ENCODE peak calls at places on chromosomes 11 and 22, in five cellular contexts. C is BJ; B is psoas muscle; Q is AG09319; O is CD8-positive, alpha-beta T cell. K is an unnamed sample.

GRCh38 chr11:80700386-80700785 is 1259.6 kb upstream of the TENM4 start:
- DNase-seq in C (no peak), B (no peak), Q (no peak), O (no peak), K (no peak)

GRCh38 chr11:119421351-119421750 is 1.6 kb downstream of the THY1 start:
- DNase-seq in C (no peak), B (no peak), Q (no peak), O (no peak), K (no peak)

GRCh38 chr11:95138448-95138847 is 48.8 kb downstream of the ENDOD1 start:
- DNase-seq in C (no peak), B (no peak), Q (no peak), O (no peak), K (no peak)

GRCh38 chr22:41940853-41941765 is 5.8 kb downstream of the CENPM start:
- DNase-seq in C (no peak), B (peak; percentile 91), Q (peak; percentile 86), O (peak; percentile 79), K (peak; percentile 85)

GRCh38 chr22:32203181-32204105 is 1.4 kb downstream of the RFPL2 start:
- DNase-seq in C (no peak), B (peak; percentile 38), Q (no peak), O (no peak), K (no peak)

GRCh38 chr11:62444271-62444833 is 25.5 kb downstream of the SCGB1A1 start:
- DNase-seq in C (no peak), B (peak; percentile 85), Q (no peak), O (no peak), K (peak; percentile 13)

GRCh38 chr11:117081908-117082307 is 16.3 kb downstream of the SIK3 start:
- DNase-seq in C (no peak), B (no peak), Q (no peak), O (no peak), K (no peak)

GRCh38 chr22:31296258-31296657 is 4.0 kb upstream of the PIK3IP1 start:
- DNase-seq in C (no peak), B (no peak), Q (no peak), O (no peak), K (no peak)

GRCh38 chr11:32118025-32118974 is 27.4 kb downstream of the RCN1 start:
- DNase-seq in C (no peak), B (no peak), Q (no peak), O (no peak), K (no peak)

GRCh38 chr11:134181707-134182106 is 42.1 kb downstream of the NCAPD3 start:
- DNase-seq in C (peak; percentile 51), B (no peak), Q (no peak), O (no peak), K (no peak)

GRCh38 chr22:17260950-17261349 is 41.7 kb upstream of the ADA2 start:
- DNase-seq in C (no peak), B (no peak), Q (no peak), O (no peak), K (no peak)

GRCh38 chr11:102010776-102011500 is 36.3 kb upstream of the CFAP300 start:
- DNase-seq in C (peak; percentile 45), B (peak; percentile 83), Q (peak; percentile 38), O (no peak), K (no peak)

GRCh38 chr22:32200752-32201151 is 4.1 kb downstream of the RFPL2 start:
- DNase-seq in C (no peak), B (no peak), Q (no peak), O (no peak), K (no peak)

GRCh38 chr11:94776351-94777321 is 8.5 kb downstream of the AMOTL1 start:
- DNase-seq in C (no peak), B (peak; percentile 66), Q (no peak), O (no peak), K (no peak)

GRCh38 chr22:37275134-37275533 is 7.2 kb upstream of the CYTH4 start:
- DNase-seq in C (no peak), B (no peak), Q (no peak), O (no peak), K (no peak)

GRCh38 chr22:44697423-44698179 is 4.4 kb upstream of the PRR5 start:
- DNase-seq in C (no peak), B (peak; percentile 87), Q (peak; percentile 41), O (peak; percentile 82), K (peak; percentile 65)

GRCh38 chr22:30947821-30948454 is 20.6 kb downstream of the MORC2 start:
- DNase-seq in C (no peak), B (no peak), Q (peak; percentile 31), O (no peak), K (no peak)

GRCh38 chr11:118000067-118000849 is 14.1 kb downstream of the IL10RA start:
- DNase-seq in C (no peak), B (no peak), Q (no peak), O (no peak), K (no peak)

GRCh38 chr11:120208777-120209176 is 2.1 kb upstream of the OAF start:
- DNase-seq in C (no peak), B (peak; percentile 72), Q (peak; percentile 27), O (no peak), K (no peak)

GRCh38 chr22:26529345-26529744 is 17.1 kb upstream of the TFIP11 start:
- DNase-seq in C (no peak), B (peak; percentile 76), Q (no peak), O (no peak), K (no peak)

GRCh38 chr11:75771646-75772410 is 3.2 kb downstream of the DGAT2 start:
- DNase-seq in C (peak; percentile 11), B (peak; percentile 44), Q (peak; percentile 65), O (no peak), K (no peak)

GRCh38 chr22:21994881-21995444 is 12.4 kb upstream of the TOP3B start:
- DNase-seq in C (no peak), B (no peak), Q (no peak), O (no peak), K (no peak)

GRCh38 chr11:112520293-112520692 is 259.6 kb upstream of the PLET1 start:
- DNase-seq in C (no peak), B (no peak), Q (no peak), O (no peak), K (no peak)

GRCh38 chr22:37696657-37697539 is at the start of gene TRIOBP:
- DNase-seq in C (peak; percentile 71), B (peak; percentile 97), Q (peak; percentile 79), O (peak; percentile 67), K (peak; percentile 89)

GRCh38 chr11:65482306-65482850 is 16.5 kb upstream of the MALAT1 start:
- DNase-seq in C (no peak), B (no peak), Q (no peak), O (no peak), K (no peak)

GRCh38 chr22:17013396-17014100 is 5.5 kb upstream of the GAB4 start:
- DNase-seq in C (no peak), B (no peak), Q (no peak), O (no peak), K (no peak)

GRCh38 chr11:9617960-9618359 is 44.5 kb downstream of the WEE1 start:
- DNase-seq in C (peak; percentile 85), B (no peak), Q (peak; percentile 79), O (no peak), K (no peak)

GRCh38 chr11:134071306-134071705 is 2.4 kb downstream of the JAM3 start:
- DNase-seq in C (no peak), B (no peak), Q (no peak), O (no peak), K (no peak)

GRCh38 chr22:41274856-41275255 is 11.1 kb downstream of the RANGAP1 start:
- DNase-seq in C (no peak), B (no peak), Q (no peak), O (no peak), K (no peak)

GRCh38 chr22:36510966-36511881 is 4.4 kb upstream of the FOXRED2 start:
- DNase-seq in C (no peak), B (no peak), Q (no peak), O (no peak), K (no peak)

GRCh38 chr11:134331565-134332188 is at the start of gene GLB1L2:
- DNase-seq in C (no peak), B (peak; percentile 86), Q (no peak), O (peak; percentile 77), K (peak; percentile 79)

GRCh38 chr22:22953796-22954195 is 66.2 kb downstream of the IGLL5 start:
- DNase-seq in C (no peak), B (no peak), Q (no peak), O (no peak), K (no peak)

GRCh38 chr22:37502342-37503182 is 16.4 kb upstream of the MFNG start:
- DNase-seq in C (no peak), B (no peak), Q (no peak), O (no peak), K (no peak)

GRCh38 chr11:129815596-129816461 is at the start of gene TMEM45B:
- DNase-seq in C (no peak), B (no peak), Q (no peak), O (no peak), K (peak; percentile 14)

K was measured in T-cell.